ENCODE peak calls at places on chromosome 17, in seven cellular contexts. D is heart left ventricle; L is left ventricle myocardium inferior; B is PC-9; G is prostate gland; M is CD8-positive, alpha-beta T cell; F is OCI-LY7. J is an unnamed sample.

GRCh38 chr17:15038656-15039055 is 226.5 kb downstream of the PMP22 start:
- DNase-seq in G (no peak), B (no peak), L (no peak), M (no peak), F (no peak), D (no peak), J (peak; percentile 21)

GRCh38 chr17:49521521-49522185 is 26.6 kb downstream of the NGFR start:
- DNase-seq in M (no peak), G (no peak), D (no peak), B (no peak), F (no peak), L (no peak), J (no peak)

GRCh38 chr17:60139438-60140285 is 10.1 kb upstream of the CA4 start:
- DNase-seq in M (peak; percentile 77), L (peak; percentile 80), B (peak; percentile 29), D (peak; percentile 78), G (peak; percentile 43), F (no peak), J (no peak)

GRCh38 chr17:12727881-12728280 is 61.4 kb upstream of the ARHGAP44 start:
- DNase-seq in M (no peak), D (no peak), G (no peak), L (no peak), B (no peak), F (no peak), J (no peak)

GRCh38 chr17:74042744-74043486 is 160.6 kb upstream of the RPL38 start:
- DNase-seq in L (no peak), D (no peak), B (peak; percentile 27), F (no peak), G (peak; percentile 49), M (no peak), J (no peak)

GRCh38 chr17:8382052-8382879 is 727 bp downstream of the RPL26 start:
- DNase-seq in G (no peak), D (no peak), L (no peak), F (peak; percentile 36), B (no peak), M (no peak), J (no peak)

GRCh38 chr17:75152971-75153853 is 1.1 kb downstream of the JPT1 start:
- DNase-seq in B (peak; percentile 45), F (peak; percentile 75), D (peak; percentile 22), L (no peak), G (peak; percentile 26), M (no peak), J (no peak)

GRCh38 chr17:75224983-75225382 is 19.5 kb downstream of the NUP85 start:
- DNase-seq in L (no peak), F (no peak), G (no peak), D (no peak), B (no peak), M (no peak), J (no peak)

GRCh38 chr17:50511058-50511457 is 2.8 kb downstream of the MYCBPAP start:
- DNase-seq in L (no peak), G (no peak), F (no peak), B (peak; percentile 42), D (no peak), M (no peak), J (no peak)

GRCh38 chr17:9432121-9432866 is 143.3 kb downstream of the STX8 start:
- DNase-seq in L (no peak), D (no peak), G (peak; percentile 36), M (no peak), B (no peak), F (no peak), J (no peak)

GRCh38 chr17:8628609-8629169 is 1.8 kb downstream of the MYH10 start:
- DNase-seq in F (no peak), M (no peak), B (no peak), G (no peak), L (no peak), D (no peak), J (no peak)

GRCh38 chr17:65785109-65785508 is 223.7 kb upstream of the AXIN2 start:
- DNase-seq in L (no peak), B (peak; percentile 8), M (no peak), D (no peak), F (no peak), G (peak; percentile 33), J (peak; percentile 81)

GRCh38 chr17:44906010-44906646 is 6.9 kb upstream of the EFTUD2 start:
- DNase-seq in G (no peak), B (peak; percentile 51), F (no peak), M (no peak), L (no peak), D (no peak), J (no peak)

GRCh38 chr17:76173474-76173873 is 32.4 kb upstream of the FOXJ1 start:
- DNase-seq in D (no peak), B (no peak), M (no peak), F (no peak), G (no peak), L (no peak), J (no peak)

GRCh38 chr17:44007346-44008204 is 3.2 kb downstream of the NAGS start:
- DNase-seq in B (no peak), L (peak; percentile 33), G (no peak), D (no peak), M (no peak), F (peak; percentile 17), J (no peak)

GRCh38 chr17:74431568-74432483 is at the start of gene GPRC5C:
- DNase-seq in F (no peak), G (peak; percentile 96), M (no peak), B (peak; percentile 85), L (peak; percentile 79), D (peak; percentile 80), J (peak; percentile 46)

GRCh38 chr17:65388911-65389310 is 172.5 kb downstream of the AXIN2 start:
- DNase-seq in M (no peak), L (no peak), F (no peak), B (no peak), G (no peak), D (no peak), J (no peak)

GRCh38 chr17:9859781-9860180 is 34.1 kb downstream of the GLP2R start:
- DNase-seq in D (no peak), B (no peak), M (no peak), F (no peak), G (no peak), L (no peak), J (no peak)

GRCh38 chr17:44688675-44689491 is 693 bp downstream of the CCDC43 start:
- DNase-seq in B (no peak), L (no peak), G (no peak), F (peak; percentile 11), M (no peak), D (no peak), J (no peak)

GRCh38 chr17:59763861-59764260 is 56.4 kb downstream of the VMP1 start:
- DNase-seq in B (no peak), D (no peak), M (no peak), F (no peak), G (no peak), L (no peak), J (no peak)

GRCh38 chr17:82681547-82681946 is 17.0 kb downstream of the RAB40B start:
- DNase-seq in L (no peak), B (no peak), G (no peak), F (no peak), M (no peak), D (no peak), J (no peak)

GRCh38 chr17:39283098-39283497 is 57.4 kb upstream of the STAC2 start:
- DNase-seq in B (no peak), F (no peak), M (no peak), G (no peak), L (no peak), D (no peak), J (no peak)

GRCh38 chr17:40076595-40076994 is 13.8 kb downstream of the THRA start:
- DNase-seq in G (no peak), B (no peak), L (no peak), M (no peak), F (no peak), D (no peak), J (no peak)

GRCh38 chr17:48578616-48579560 is 738 bp upstream of the HOXB4 start:
- DNase-seq in D (no peak), G (no peak), F (no peak), M (no peak), B (no peak), L (no peak), J (no peak)

GRCh38 chr17:13581925-13582324 is 19.8 kb downstream of the HS3ST3A1 start:
- DNase-seq in L (no peak), B (no peak), G (no peak), F (no peak), M (no peak), D (no peak), J (no peak)

GRCh38 chr17:34306466-34306865 is 12.8 kb upstream of the CCL8 start:
- DNase-seq in F (no peak), D (no peak), L (no peak), M (no peak), G (no peak), B (no peak), J (peak; percentile 38)
- TF ChIP-seq CTCF in F (peak; percentile 18), D (peak; percentile 54), L (peak; percentile 70), M (no peak), G (no peak), B (no peak), J (peak; percentile 71)

GRCh38 chr17:28746611-28747045 is 2.8 kb downstream of the TRAF4 start:
- DNase-seq in L (no peak), B (peak; percentile 93), M (no peak), F (no peak), D (no peak), G (no peak), J (peak; percentile 36)
- H3K4me3 ChIP-seq in L (no peak overlapping the region), B (peak overlapping the region; percentile 97), M (no peak overlapping the region), F (peak overlapping the region; percentile 98), D (no peak overlapping the region), G (no peak overlapping the region), J (peak overlapping the region; percentile 94)

DNA sequence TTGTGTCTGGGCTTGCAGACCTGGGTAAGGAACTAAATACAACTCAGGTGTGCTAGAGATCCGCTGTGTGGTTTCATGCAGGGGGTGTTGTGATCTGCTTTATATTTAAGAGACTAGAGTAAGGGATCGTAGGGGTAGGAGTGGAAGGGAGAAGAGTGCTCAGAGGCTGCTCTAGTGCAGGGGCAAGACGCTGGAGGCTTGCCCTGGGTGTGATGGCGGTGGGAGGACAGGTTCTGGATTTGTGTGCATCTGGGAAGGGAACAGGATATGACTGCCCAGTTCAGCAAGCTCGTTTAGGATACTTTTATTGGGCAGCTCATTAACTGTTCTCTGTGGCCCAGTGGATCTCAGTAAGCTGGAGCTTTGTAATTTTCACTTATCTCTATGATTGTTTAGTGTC is 47.6 kb downstream of the RPTOR start:
- DNase-seq in B (no peak), F (no peak), G (peak; percentile 10), D (no peak), M (no peak), L (no peak), J (no peak)
- TF ChIP-seq CTCF in B (no peak), F (no peak), G (no peak), D (no peak), M (no peak), L (no peak), J (no peak)

GRCh38 chr17:17575360-17576251 is 15.9 kb downstream of the PEMT start:
- DNase-seq in B (peak; percentile 61), G (no peak), F (no peak), M (no peak), D (no peak), L (no peak), J (no peak)

GRCh38 chr17:17573912-17574311 is 17.6 kb downstream of the PEMT start:
- DNase-seq in L (no peak), M (no peak), D (no peak), F (no peak), G (no peak), B (no peak), J (no peak)

GRCh38 chr17:17577373-17577772 is 14.1 kb downstream of the PEMT start:
- DNase-seq in D (no peak), F (no peak), B (no peak), M (no peak), L (no peak), G (no peak), J (no peak)

GRCh38 chr17:17579691-17580090 is 11.8 kb downstream of the PEMT start:
- DNase-seq in L (no peak), M (no peak), B (peak; percentile 43), G (no peak), F (no peak), D (no peak), J (no peak)

GRCh38 chr17:17576772-17577234 is 14.7 kb downstream of the PEMT start:
- DNase-seq in M (no peak), L (no peak), G (no peak), D (no peak), B (no peak), F (no peak), J (no peak)
- H3K4me3 ChIP-seq in M (no peak overlapping the region), L (no peak overlapping the region), G (no peak overlapping the region), D (no peak overlapping the region), B (no peak overlapping the region), F (no peak overlapping the region), J (no peak overlapping the region)

J was measured in retinal pigment epithelial cell.